ENCODE peak calls at places on chromosomes 6 and 20, in four cellular contexts. J is GM03348; A is SHP77; T is stimulated activated CD8-positive, alpha-beta memory T cell treated with anti-CD3 and anti-CD28 coated beads, Interleukin-4, amount 100 ng/mL, for 48 hours. K is an unnamed sample.

GRCh38 chr20:38450412-38450975 is 15.4 kb upstream of the SNHG17 start:
- DNase-seq in J (no peak), A (no peak), T (no peak), K (no peak)

GRCh38 chr6:100886078-100886477 is 4.9 kb upstream of the ASCC3 start:
- DNase-seq in J (peak), A (no peak), T (no peak), K (no peak)

GRCh38 chr6:127775371-127775770 is 125.5 kb downstream of the THEMIS start:
- DNase-seq in J (peak), A (no peak), T (no peak), K (no peak)

GRCh38 chr6:170172825-170173231 is 118.0 kb downstream of the DLL1 start:
- DNase-seq in J (no peak), A (no peak), T (no peak), K (no peak)

GRCh38 chr6:131331873-131332759 is 196.8 kb downstream of the AKAP7 start:
- DNase-seq in J (no peak), A (no peak), T (no peak), K (no peak)

GRCh38 chr20:63156221-63156671 is 59.7 kb downstream of the YTHDF1 start:
- DNase-seq in J (no peak), A (no peak), T (no peak), K (no peak)

GRCh38 chr6:168704678-168705077 is 263.7 kb downstream of the SMOC2 start:
- DNase-seq in J (no peak), A (no peak), T (no peak), K (no peak)

GRCh38 chr20:48903705-48904104 is 17.8 kb upstream of the ARFGEF2 start:
- DNase-seq in J (no peak), A (no peak), T (no peak), K (no peak)

GRCh38 chr6:26390504-26390903 is 7.6 kb downstream of the BTN2A2 start:
- DNase-seq in J (no peak), A (no peak), T (no peak), K (no peak)

GRCh38 chr6:125102411-125102810 is 51.2 kb upstream of the TPD52L1 start:
- DNase-seq in J (no peak), A (no peak), T (no peak), K (no peak)

GRCh38 chr20:35620818-35621559 is 5.4 kb downstream of the SPAG4 start:
- DNase-seq in J (no peak), A (no peak), T (no peak), K (no peak)

GRCh38 chr6:35024601-35025054 is 116.5 kb downstream of the TCP11 start:
- DNase-seq in J (peak), A (peak), T (no peak), K (no peak)

GRCh38 chr20:25480156-25480555 is 72.7 kb downstream of the GINS1 start:
- DNase-seq in J (no peak), A (no peak), T (no peak), K (no peak)

GRCh38 chr6:13079096-13079758 is 249.1 kb downstream of the TBC1D7 start:
- DNase-seq in J (no peak), A (no peak), T (no peak), K (no peak)

GRCh38 chr6:56756791-56757582 is 114.3 kb upstream of the DST start:
- DNase-seq in J (no peak), A (no peak), T (no peak), K (no peak)

GRCh38 chr6:11425431-11425871 is 112.1 kb upstream of the TMEM170B start:
- DNase-seq in J (no peak), A (no peak), T (no peak), K (no peak)

GRCh38 chr20:40286991-40287531 is 402.0 kb downstream of the MAFB start:
- DNase-seq in J (no peak), A (no peak), T (no peak), K (peak)

GRCh38 chr20:21433329-21433890 is 36.1 kb upstream of the NKX2-4 start:
- DNase-seq in J (peak), A (no peak), T (no peak), K (no peak)

GRCh38 chr6:90190752-90191393 is 105.8 kb downstream of the BACH2 start:
- DNase-seq in J (no peak), A (no peak), T (no peak), K (no peak)

GRCh38 chr20:34293119-34293518 is 10.0 kb downstream of the AHCY start:
- DNase-seq in J (no peak), A (no peak), T (no peak), K (no peak)

GRCh38 chr6:150033197-150033771 is 8.0 kb upstream of the RAET1L start:
- DNase-seq in J (no peak), A (no peak), T (peak), K (no peak)

GRCh38 chr6:84166395-84166794 is 61.0 kb downstream of the CEP162 start:
- DNase-seq in J (no peak), A (peak), T (no peak), K (no peak)

GRCh38 chr20:29689411-29690225 is 1567.8 kb upstream of the DEFB115 start:
- DNase-seq in J (peak), A (peak), T (peak), K (no peak)

GRCh38 chr20:6870559-6870958 is 103.1 kb downstream of the BMP2 start:
- DNase-seq in J (no peak), A (no peak), T (no peak), K (no peak)

GRCh38 chr20:16222859-16223411 is 350.3 kb downstream of the KIF16B start:
- DNase-seq in J (no peak), A (no peak), T (no peak), K (no peak)

GRCh38 chr6:44270526-44271405 is 516 bp downstream of the TMEM151B start:
- DNase-seq in J (peak), A (no peak), T (no peak), K (no peak)

GRCh38 chr6:51147756-51148155 is 329.1 kb downstream of the TFAP2B start:
- DNase-seq in J (no peak), A (no peak), T (no peak), K (no peak)

K was measured in GOT3.